ENCODE peak calls at places on chromosomes 5 and 9, in six cellular contexts. M, E, J, I, S and U are unnamed samples.

GRCh38 chr9:92671323-92671722 is 1.4 kb upstream of the IPPK start:
- DNase-seq in J (no peak), M (no peak), I (no peak), E (peak), S (peak), U (no peak)

GRCh38 chr5:150506571-150507282 is 1.2 kb upstream of the NDST1 start:
- DNase-seq in J (no peak), M (no peak), E (no peak), I (peak), S (no peak), U (no peak)

GRCh38 chr5:126119894-126120442 is 303.2 kb upstream of the GRAMD2B start:
- DNase-seq in M (no peak), I (no peak), S (no peak), J (no peak), E (no peak), U (no peak)

GRCh38 chr5:131218392-131218791 is 45.5 kb upstream of the CDC42SE2 start:
- DNase-seq in M (no peak), S (peak), J (no peak), E (peak), I (no peak), U (no peak)

GRCh38 chr5:141734501-141735231 is 52.6 kb upstream of the ARAP3 start:
- DNase-seq in I (no peak), M (peak), J (peak), E (peak), S (peak), U (peak)

GRCh38 chr9:32500768-32501167 is 25.2 kb downstream of the RIGI start:
- DNase-seq in E (peak), J (no peak), I (no peak), M (no peak), S (peak), U (no peak)

GRCh38 chr5:95859327-95860060 is 37.0 kb upstream of the GLRX start:
- DNase-seq in M (no peak), J (no peak), S (no peak), I (peak), E (peak), U (no peak)

GRCh38 chr9:136093331-136093986 is 1.6 kb downstream of the NACC2 start:
- DNase-seq in I (peak), J (no peak), M (no peak), S (no peak), E (no peak), U (no peak)

GRCh38 chr9:109440797-109441287 is 57.3 kb downstream of the PTPN3 start:
- DNase-seq in S (peak), E (peak), I (no peak), J (peak), M (peak), U (peak)

GRCh38 chr5:4191024-4191423 is 595.4 kb downstream of the IRX1 start:
- DNase-seq in S (no peak), I (no peak), J (no peak), M (no peak), E (no peak), U (no peak)

GRCh38 chr9:706606-707451 is 134.7 kb upstream of the DMRT1 start:
- DNase-seq in J (peak), S (peak), M (no peak), I (peak), E (peak), U (peak)

GRCh38 chr9:1732670-1733069 is 282.5 kb upstream of the SMARCA2 start:
- DNase-seq in S (no peak), E (peak), J (no peak), I (no peak), M (no peak), U (no peak)

GRCh38 chr9:127035423-127035822 is 87.0 kb downstream of the ANGPTL2 start:
- DNase-seq in S (no peak), E (no peak), M (no peak), J (no peak), I (peak), U (no peak)

GRCh38 chr9:93682155-93682968 is 106.0 kb downstream of the PHF2 start:
- DNase-seq in J (peak), M (no peak), S (peak), I (peak), E (peak), U (peak)

GRCh38 chr5:1268666-1269065 is 26.2 kb downstream of the TERT start:
- DNase-seq in J (no peak), S (peak), E (no peak), M (no peak), I (no peak), U (no peak)

GRCh38 chr5:150320048-150320555 is 17.4 kb upstream of the ARSI start:
- DNase-seq in M (peak), J (no peak), I (peak), E (peak), S (peak), U (no peak)

GRCh38 chr9:136047076-136047774 is 47.9 kb downstream of the NACC2 start:
- DNase-seq in I (no peak), J (no peak), S (no peak), E (no peak), M (no peak), U (no peak)

GRCh38 chr5:156762656-156763055 is 87.4 kb upstream of the PPP1R2B start:
- DNase-seq in S (no peak), I (no peak), M (no peak), J (no peak), E (no peak), U (no peak)

GRCh38 chr9:13447551-13448422 is 168.3 kb upstream of the MPDZ start:
- DNase-seq in I (no peak), S (no peak), E (no peak), J (peak), M (no peak), U (no peak)

GRCh38 chr5:41410737-41411136 is 99.7 kb downstream of the PLCXD3 start:
- DNase-seq in M (no peak), E (no peak), J (no peak), I (no peak), S (no peak), U (no peak)

GRCh38 chr5:172694541-172694940 is 53.5 kb downstream of the NEURL1B start:
- DNase-seq in E (no peak), S (no peak), M (no peak), J (no peak), I (no peak), U (no peak)

GRCh38 chr5:139711852-139712171 is 63.7 kb downstream of the CXXC5 start:
- DNase-seq in J (peak), I (no peak), S (no peak), E (no peak), M (no peak), U (no peak)

GRCh38 chr5:14038341-14038959 is 94.0 kb upstream of the DNAH5 start:
- DNase-seq in E (peak), J (no peak), I (no peak), M (peak), S (peak), U (no peak)

GRCh38 chr5:109857405-109858031 is 167.8 kb downstream of the MAN2A1 start:
- DNase-seq in J (no peak), M (no peak), E (peak), I (no peak), S (no peak), U (no peak)

GRCh38 chr9:98931990-98932389 is 11.7 kb upstream of the COL15A1 start:
- DNase-seq in E (no peak), I (no peak), J (no peak), M (no peak), S (no peak), U (no peak)

GRCh38 chr5:75666801-75667200 is 50.4 kb downstream of the POC5 start:
- DNase-seq in I (no peak), S (no peak), J (no peak), M (no peak), E (no peak), U (no peak)

GRCh38 chr5:75664933-75665332 is 52.3 kb downstream of the POC5 start:
- DNase-seq in S (no peak), M (no peak), I (no peak), E (no peak), J (no peak), U (no peak)

GRCh38 chr5:75668348-75668895 is 48.8 kb downstream of the POC5 start:
- DNase-seq in J (no peak), I (no peak), S (no peak), M (no peak), E (no peak), U (no peak)

GRCh38 chr5:75668988-75669760 is 48.1 kb downstream of the POC5 start:
- DNase-seq in S (peak), I (peak), J (no peak), M (no peak), E (peak), U (no peak)

GRCh38 chr5:75667586-75667985 is 49.7 kb downstream of the POC5 start:
- DNase-seq in S (no peak), I (no peak), E (no peak), J (no peak), M (no peak), U (no peak)
- TF ChIP-seq CTCF in S (no peak), I (no peak), E (peak), J (no peak), M (no peak), U (peak)

DNA sequence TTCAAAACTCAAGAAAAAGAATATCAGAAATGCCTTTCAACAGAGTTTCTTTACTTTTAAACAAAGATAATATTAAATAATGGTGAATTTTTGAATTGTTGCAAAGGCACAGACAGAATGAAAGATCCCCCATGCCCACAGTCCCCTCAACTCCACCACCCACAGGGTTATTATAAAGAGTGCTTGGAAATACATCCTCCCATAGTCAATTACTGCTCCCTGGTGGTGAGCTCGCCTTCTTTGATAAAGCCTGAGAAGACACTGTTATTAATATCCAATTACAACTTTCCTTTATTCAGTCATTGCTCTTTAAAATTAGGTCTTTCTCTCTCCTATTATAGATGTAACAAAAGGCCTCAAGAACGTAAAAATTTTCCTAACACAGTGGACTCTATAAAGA is 490.2 kb upstream of the RORB start:
- DNase-seq in J (no peak), E (no peak), S (no peak), M (no peak), I (no peak), U (no peak)
- TF ChIP-seq CTCF in J (no peak), E (no peak), S (no peak), M (no peak), I (no peak), U (peak)

GRCh38 chr5:132901730-132902129 is 28.3 kb downstream of the LEAP2 start:
- DNase-seq in S (no peak), E (no peak), J (no peak), I (no peak), M (no peak), U (no peak)
- TF ChIP-seq CTCF in S (no peak), E (no peak), J (no peak), I (no peak), M (no peak), U (no peak)

GRCh38 chr5:9513825-9514224 is 32.0 kb downstream of the SEMA5A start:
- DNase-seq in S (no peak), J (no peak), E (peak), I (no peak), M (no peak), U (no peak)
- TF ChIP-seq CTCF in S (no peak), J (peak), E (peak), I (no peak), M (peak), U (peak)

GRCh38 chr5:96997265-96997859 is 61.5 kb downstream of the LNPEP start:
- DNase-seq in S (peak), E (peak), I (no peak), M (no peak), J (peak), U (no peak)
- TF ChIP-seq CTCF in S (peak), E (peak), I (no peak), M (peak), J (peak), U (peak)

DNA sequence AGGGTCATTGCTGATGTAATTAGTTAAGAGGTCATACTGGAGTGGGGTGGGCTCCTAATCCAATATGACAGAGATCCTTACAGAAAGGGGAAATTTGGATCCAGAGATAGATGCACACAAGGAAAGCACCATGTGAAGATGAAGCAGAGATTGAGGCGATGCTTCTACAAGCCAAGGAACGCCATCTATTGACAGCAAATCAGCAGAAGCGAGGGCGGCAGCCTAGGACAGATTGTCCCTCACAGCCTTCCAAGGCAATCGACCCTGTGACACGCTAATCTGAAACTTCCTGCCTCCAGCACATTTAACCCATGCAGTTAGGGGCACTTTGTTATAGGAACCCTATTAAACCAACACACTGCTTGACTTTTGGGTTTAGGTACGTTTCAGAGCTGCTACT is 285.1 kb upstream of the DAP start:
- DNase-seq in I (no peak), S (no peak), J (no peak), E (peak), M (no peak), U (no peak)
- TF ChIP-seq CTCF in I (no peak), S (no peak), J (no peak), E (peak), M (peak), U (no peak)

DNA sequence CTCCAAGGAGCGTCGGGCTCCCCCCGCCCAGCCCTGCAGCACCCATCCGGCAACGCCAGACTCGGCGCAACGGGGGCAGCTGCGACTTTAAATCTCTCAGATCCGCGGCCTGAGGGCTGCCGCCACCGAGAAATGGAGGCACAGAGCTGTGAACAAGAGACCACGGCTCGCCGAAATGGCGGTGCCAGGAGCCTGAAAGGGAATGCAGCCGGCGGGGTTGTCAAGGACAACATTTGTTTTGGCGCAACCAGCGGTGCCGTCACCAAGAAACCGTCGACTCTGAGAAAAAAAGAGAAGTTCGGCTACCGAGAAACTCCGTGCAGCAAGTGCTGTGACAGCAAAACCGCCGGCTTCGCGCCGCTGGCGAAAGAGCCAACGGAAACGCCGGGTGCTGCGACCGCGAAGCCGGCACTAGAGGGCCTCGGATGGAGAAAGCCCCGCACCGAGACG is 2.1 kb upstream of the ANXA2R start:
- DNase-seq in M (no peak), J (peak), I (peak), S (peak), E (peak), U (peak)
- TF ChIP-seq CTCF in M (peak), J (no peak), I (peak), S (no peak), E (peak), U (peak)